ENCODE peak calls at places on chromosome 14, in six cellular contexts. G, F, V, I, J and S are unnamed samples.

GRCh38 chr14:103872492-103873113 is 25.2 kb upstream of the PPP1R13B start:
- DNase-seq in G (no peak), I (no peak), J (no peak), F (no peak), V (no peak), S (no peak)

GRCh38 chr14:53954551-53955233 is 1.9 kb downstream of the BMP4 start:
- DNase-seq in V (no peak), J (no peak), I (peak), G (peak), F (no peak), S (peak)

GRCh38 chr14:47044841-47045240 is 393.3 kb upstream of the RPL10L start:
- DNase-seq in V (peak), I (peak), F (no peak), J (peak), G (peak), S (peak)

GRCh38 chr14:37545174-37545573 is 49.9 kb downstream of the FOXA1 start:
- DNase-seq in F (no peak), V (no peak), I (no peak), J (no peak), G (no peak), S (no peak)

GRCh38 chr14:54188036-54188666 is 208.7 kb upstream of the CDKN3 start:
- DNase-seq in J (no peak), G (no peak), I (no peak), V (no peak), F (no peak), S (no peak)

GRCh38 chr14:65958664-65959562 is 527.3 kb upstream of the CCDC196 start:
- DNase-seq in I (peak), F (no peak), J (peak), V (peak), G (peak), S (no peak)

GRCh38 chr14:32329146-32329545 is at the start of gene AKAP6:
- DNase-seq in V (no peak), G (no peak), I (peak), J (peak), F (no peak), S (no peak)

GRCh38 chr14:99724196-99724891 is 40.2 kb downstream of the CYP46A1 start:
- DNase-seq in V (no peak), J (no peak), I (no peak), F (no peak), G (no peak), S (no peak)